ENCODE peak calls at places on chromosomes 7 and 10, in four cellular contexts. One of them, this sample, is unnamed.

GRCh38 chr10:117754770-117755510 is 212.4 kb downstream of the EMX2 start:
- DNase-seq in heart right ventricle: no peak
- DNase-seq in GM13976: no peak
- DNase-seq in A549: no peak
- DNase-seq in this sample: no peak

GRCh38 chr10:96610817-96611216 is 24.0 kb upstream of the TM9SF3 start:
- DNase-seq in heart right ventricle: no peak
- DNase-seq in GM13976: no peak
- DNase-seq in A549: no peak
- DNase-seq in this sample: no peak

GRCh38 chr10:114491419-114491818 is 87.1 kb upstream of the AFAP1L2 start:
- DNase-seq in heart right ventricle: no peak
- DNase-seq in GM13976: no peak
- DNase-seq in A549: no peak
- DNase-seq in this sample: no peak

GRCh38 chr7:155038335-155038734 is 31.8 kb upstream of the HTR5A start:
- DNase-seq in heart right ventricle: no peak
- DNase-seq in GM13976: no peak
- DNase-seq in A549: no peak
- DNase-seq in this sample: no peak

GRCh38 chr7:108235451-108236061 is 105.4 kb upstream of the LAMB4 start:
- DNase-seq in heart right ventricle: no peak
- DNase-seq in GM13976: no peak
- DNase-seq in A549: no peak
- DNase-seq in this sample: no peak

GRCh38 chr7:47786557-47787248 is 161.6 kb downstream of the PKD1L1 start:
- DNase-seq in heart right ventricle: no peak
- DNase-seq in GM13976: no peak
- DNase-seq in A549: peak
- DNase-seq in this sample: peak

GRCh38 chr10:29853913-29854312 is 205.5 kb downstream of the JCAD start:
- DNase-seq in heart right ventricle: no peak
- DNase-seq in GM13976: no peak
- DNase-seq in A549: no peak
- DNase-seq in this sample: no peak

GRCh38 chr7:123643495-123644428 is 11.9 kb upstream of the LMOD2 start:
- DNase-seq in heart right ventricle: peak
- DNase-seq in GM13976: no peak
- DNase-seq in A549: no peak
- DNase-seq in this sample: no peak

GRCh38 chr7:155066417-155066950 is 3.6 kb upstream of the HTR5A start:
- DNase-seq in heart right ventricle: no peak
- DNase-seq in GM13976: no peak
- DNase-seq in A549: no peak
- DNase-seq in this sample: no peak

GRCh38 chr7:26910221-26910620 is 45.8 kb upstream of the SKAP2 start:
- DNase-seq in heart right ventricle: no peak
- DNase-seq in GM13976: no peak
- DNase-seq in A549: no peak
- DNase-seq in this sample: no peak

GRCh38 chr10:33524966-33525365 is 190.5 kb upstream of the NRP1 start:
- DNase-seq in heart right ventricle: no peak
- DNase-seq in GM13976: no peak
- DNase-seq in A549: no peak
- DNase-seq in this sample: no peak

GRCh38 chr7:45171946-45172345 is 14.4 kb downstream of the RAMP3 start:
- DNase-seq in heart right ventricle: no peak
- DNase-seq in GM13976: no peak
- DNase-seq in A549: no peak
- DNase-seq in this sample: no peak

GRCh38 chr10:122018951-122019413 is 30.0 kb downstream of the TACC2 start:
- DNase-seq in heart right ventricle: no peak
- DNase-seq in GM13976: no peak
- DNase-seq in A549: no peak
- DNase-seq in this sample: no peak

GRCh38 chr7:47326808-47327207 is 255.1 kb downstream of the TNS3 start:
- DNase-seq in heart right ventricle: peak
- DNase-seq in GM13976: no peak
- DNase-seq in A549: no peak
- DNase-seq in this sample: no peak

GRCh38 chr7:156935250-156935649 is 14.3 kb upstream of the NOM1 start:
- DNase-seq in heart right ventricle: no peak
- DNase-seq in GM13976: no peak
- DNase-seq in A549: no peak
- DNase-seq in this sample: no peak

GRCh38 chr7:79692015-79692414 is 238.5 kb upstream of the MAGI2 start:
- DNase-seq in heart right ventricle: no peak
- DNase-seq in GM13976: no peak
- DNase-seq in A549: no peak
- DNase-seq in this sample: no peak

GRCh38 chr7:37448057-37448636 is 517 bp downstream of the ELMO1 start:
- DNase-seq in heart right ventricle: peak
- DNase-seq in GM13976: peak
- DNase-seq in A549: peak
- DNase-seq in this sample: no peak

GRCh38 chr10:48573045-48573444 is 31.8 kb downstream of the ARHGAP22 start:
- DNase-seq in heart right ventricle: no peak
- DNase-seq in GM13976: no peak
- DNase-seq in A549: no peak
- DNase-seq in this sample: no peak

GRCh38 chr7:33886100-33886623 is 19.2 kb upstream of the BMPER start:
- DNase-seq in heart right ventricle: no peak
- DNase-seq in GM13976: no peak
- DNase-seq in A549: peak
- DNase-seq in this sample: no peak

GRCh38 chr10:104056619-104057273 is 28.9 kb downstream of the COL17A1 start:
- DNase-seq in heart right ventricle: no peak
- DNase-seq in GM13976: no peak
- DNase-seq in A549: no peak
- DNase-seq in this sample: no peak

GRCh38 chr7:156639426-156640256 is 933 bp upstream of the RNF32 start:
- DNase-seq in heart right ventricle: no peak
- DNase-seq in GM13976: no peak
- DNase-seq in A549: no peak
- DNase-seq in this sample: no peak

GRCh38 chr10:65291276-65291675 is 1634.6 kb upstream of the LRRTM3 start:
- DNase-seq in heart right ventricle: no peak
- DNase-seq in GM13976: no peak
- DNase-seq in A549: no peak
- DNase-seq in this sample: no peak

GRCh38 chr7:132307465-132307864 is 268.8 kb downstream of the PLXNA4 start:
- DNase-seq in heart right ventricle: no peak
- DNase-seq in GM13976: no peak
- DNase-seq in A549: no peak
- DNase-seq in this sample: no peak

GRCh38 chr10:50497758-50498157 is 126.0 kb downstream of the SGMS1 start:
- DNase-seq in heart right ventricle: no peak
- DNase-seq in GM13976: peak
- DNase-seq in A549: no peak
- DNase-seq in this sample: no peak

GRCh38 chr10:94397549-94398370 is 4.6 kb upstream of the TBC1D12 start:
- DNase-seq in heart right ventricle: no peak
- DNase-seq in GM13976: no peak
- DNase-seq in A549: no peak
- DNase-seq in this sample: no peak

GRCh38 chr10:92691042-92691590 is 1.4 kb downstream of the HHEX start:
- DNase-seq in heart right ventricle: no peak
- DNase-seq in GM13976: no peak
- DNase-seq in A549: no peak
- DNase-seq in this sample: no peak

GRCh38 chr10:49534670-49535381 is 4.1 kb downstream of the ERCC6 start:
- DNase-seq in heart right ventricle: no peak
- DNase-seq in GM13976: peak
- DNase-seq in A549: no peak
- DNase-seq in this sample: no peak

DNA sequence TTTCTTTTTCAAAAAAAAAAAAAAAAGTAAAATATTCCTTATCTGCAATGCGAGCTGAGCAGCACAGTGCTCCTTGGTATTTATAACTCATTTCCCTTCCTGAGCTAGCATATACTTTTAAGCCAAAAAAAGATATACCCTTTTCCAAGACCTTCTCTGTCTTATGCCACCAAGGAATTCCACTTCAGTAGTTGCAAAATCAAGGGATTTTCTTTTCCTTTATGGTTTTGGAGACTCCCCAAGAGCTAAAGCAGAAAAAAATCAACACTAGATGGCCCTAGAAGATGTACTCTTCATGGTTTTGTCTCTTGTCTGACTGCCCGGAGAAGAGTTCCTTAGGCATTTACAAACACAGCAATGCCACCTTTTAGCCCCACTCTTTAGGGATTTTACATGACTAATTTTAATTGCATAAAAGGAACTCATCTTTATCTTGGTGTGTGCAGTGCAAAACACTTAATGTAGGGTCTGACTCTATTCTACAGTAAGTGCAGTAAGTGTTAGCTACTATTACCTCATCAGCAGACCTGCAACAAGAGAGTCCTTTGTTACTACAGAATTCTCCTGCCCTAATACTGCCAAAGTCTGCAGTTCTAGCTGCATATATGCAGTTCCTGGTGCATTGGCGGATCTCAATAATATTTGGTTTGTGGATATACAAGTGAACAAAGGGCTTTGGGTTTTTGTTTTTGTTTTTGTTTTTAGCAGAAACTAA is 443.3 kb downstream of the GFRA1 start:
- DNase-seq in heart right ventricle: no peak
- DNase-seq in GM13976: no peak
- DNase-seq in A549: no peak
- DNase-seq in this sample: no peak
- TF ChIP-seq CTCF in heart right ventricle: no peak
- TF ChIP-seq CTCF in GM13976: no peak
- TF ChIP-seq CTCF in A549: peak
- TF ChIP-seq CTCF in this sample: no peak

GRCh38 chr10:119652361-119652760 is 1.2 kb downstream of the BAG3 start:
- DNase-seq in heart right ventricle: no peak
- DNase-seq in GM13976: peak
- DNase-seq in A549: peak
- DNase-seq in this sample: no peak
- TF ChIP-seq CTCF in heart right ventricle: no peak
- TF ChIP-seq CTCF in GM13976: no peak
- TF ChIP-seq CTCF in A549: peak
- TF ChIP-seq CTCF in this sample: peak

GRCh38 chr10:88921194-88921593 is 31.4 kb downstream of the ACTA2 start:
- DNase-seq in heart right ventricle: no peak
- DNase-seq in GM13976: no peak
- DNase-seq in A549: no peak
- DNase-seq in this sample: no peak
- TF ChIP-seq CTCF in heart right ventricle: no peak
- TF ChIP-seq CTCF in GM13976: no peak
- TF ChIP-seq CTCF in A549: no peak
- TF ChIP-seq CTCF in this sample: no peak

GRCh38 chr7:113085781-113086390 is 741 bp downstream of the GPR85 start:
- DNase-seq in heart right ventricle: no peak
- DNase-seq in GM13976: peak
- DNase-seq in A549: no peak
- DNase-seq in this sample: no peak

GRCh38 chr7:113086431-113086888 is at the start of gene GPR85:
- DNase-seq in heart right ventricle: peak
- DNase-seq in GM13976: peak
- DNase-seq in A549: peak
- DNase-seq in this sample: peak

GRCh38 chr7:113086928-113087277 is 276 bp upstream of the GPR85 start:
- DNase-seq in heart right ventricle: no peak
- DNase-seq in GM13976: no peak
- DNase-seq in A549: no peak
- DNase-seq in this sample: no peak

GRCh38 chr7:113084499-113085172 is 2.0 kb downstream of the GPR85 start:
- DNase-seq in heart right ventricle: no peak
- DNase-seq in GM13976: no peak
- DNase-seq in A549: no peak
- DNase-seq in this sample: no peak

DNA sequence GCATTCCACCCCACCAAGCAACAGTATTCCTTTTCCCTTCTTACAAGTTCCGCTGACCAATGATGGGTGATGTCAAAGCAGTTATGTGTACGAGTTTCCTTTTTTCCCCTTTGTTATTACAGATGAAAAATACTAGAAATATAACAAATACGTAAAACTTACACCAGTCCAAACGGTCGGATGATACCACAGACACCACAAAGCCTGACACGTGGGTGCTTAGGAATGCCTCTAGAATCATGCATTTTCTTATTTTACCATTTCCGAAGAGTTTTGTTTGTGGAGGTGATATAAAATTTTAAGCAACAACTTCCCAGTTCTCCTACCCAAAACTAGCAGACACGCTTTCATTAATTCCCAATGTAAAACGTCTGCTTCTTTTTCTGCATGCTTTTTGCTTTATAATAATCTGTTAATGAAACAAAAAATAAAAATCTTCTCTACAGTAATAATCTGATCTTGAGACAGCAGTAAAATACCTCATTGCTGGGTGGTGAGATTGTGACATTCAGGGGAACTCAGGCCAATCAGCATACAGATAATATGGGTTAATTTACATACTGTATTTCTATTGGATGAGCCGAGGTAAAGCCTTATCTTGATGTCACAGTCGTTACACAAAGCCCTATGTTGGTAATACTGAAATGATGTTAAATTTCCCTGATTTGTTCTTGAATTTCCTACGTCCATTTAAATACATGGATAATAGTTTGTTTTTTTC is 811 bp upstream of the GPR85 start:
- DNase-seq in heart right ventricle: no peak
- DNase-seq in GM13976: no peak
- DNase-seq in A549: no peak
- DNase-seq in this sample: no peak
- TF ChIP-seq CTCF in heart right ventricle: no peak
- TF ChIP-seq CTCF in GM13976: no peak
- TF ChIP-seq CTCF in A549: no peak
- TF ChIP-seq CTCF in this sample: no peak

GRCh38 chr7:135232720-135233119 is 918 bp upstream of the STRA8 start:
- DNase-seq in heart right ventricle: no peak
- DNase-seq in GM13976: no peak
- DNase-seq in A549: no peak
- DNase-seq in this sample: no peak
- TF ChIP-seq CTCF in heart right ventricle: no peak
- TF ChIP-seq CTCF in GM13976: no peak
- TF ChIP-seq CTCF in A549: peak
- TF ChIP-seq CTCF in this sample: no peak

GRCh38 chr7:50418086-50418515 is 32.0 kb downstream of the FIGNL1 start:
- DNase-seq in heart right ventricle: peak
- DNase-seq in GM13976: peak
- DNase-seq in A549: peak
- DNase-seq in this sample: peak

GRCh38 chr7:50415844-50416243 is 34.3 kb downstream of the FIGNL1 start:
- DNase-seq in heart right ventricle: no peak
- DNase-seq in GM13976: no peak
- DNase-seq in A549: no peak
- DNase-seq in this sample: no peak

GRCh38 chr7:50418526-50418925 is 31.6 kb downstream of the FIGNL1 start:
- DNase-seq in heart right ventricle: no peak
- DNase-seq in GM13976: no peak
- DNase-seq in A549: no peak
- DNase-seq in this sample: no peak

GRCh38 chr7:50418934-50419333 is 31.2 kb downstream of the FIGNL1 start:
- DNase-seq in heart right ventricle: no peak
- DNase-seq in GM13976: no peak
- DNase-seq in A549: no peak
- DNase-seq in this sample: no peak

GRCh38 chr7:50416509-50417299 is 33.4 kb downstream of the FIGNL1 start:
- DNase-seq in heart right ventricle: no peak
- DNase-seq in GM13976: peak
- DNase-seq in A549: no peak
- DNase-seq in this sample: no peak
- TF ChIP-seq CTCF in heart right ventricle: no peak
- TF ChIP-seq CTCF in GM13976: no peak
- TF ChIP-seq CTCF in A549: no peak
- TF ChIP-seq CTCF in this sample: no peak

This sample was measured in ascending aorta.